ENCODE peak calls at places on chromosomes 3 and 15, in ten cellular contexts. U is stimulated activated CD4-positive, alpha-beta T cell treated with anti-CD3 and anti-CD28 coated beads, Interleukin-1b, Interleukin-23, amount 100 ng/mL, for 24 hours; I is endothelial cell; M is neural crest cell; Q is HTR-8/SVneo; Y is activated T-helper 1 cell treated with Interleukin-2 at 50 U/mL for 16 hours; R is EH; C is NCI-H2171; G is central memory CD4-positive, alpha-beta T cell; F is left ventricle myocardium inferior. K is an unnamed sample.

GRCh38 chr15:69462030-69462492 is 9.4 kb downstream of the RPLP1 start:
- DNase-seq in Y (no peak), R (no peak), I (no peak), G (no peak), U (no peak), Q (no peak), M (no peak), F (peak), C (no peak), K (no peak)

GRCh38 chr15:101578443-101578894 is 73.7 kb downstream of the TM2D3 start:
- DNase-seq in G (no peak), U (no peak), M (peak), I (peak), R (peak), F (peak), C (no peak), Y (no peak), Q (no peak), K (peak)

GRCh38 chr3:123831420-123831819 is 52.7 kb downstream of the MYLK start:
- DNase-seq in Q (no peak), M (no peak), C (no peak), I (no peak), F (no peak), G (no peak), U (no peak), Y (no peak), R (no peak), K (no peak)

GRCh38 chr3:25091938-25092337 is 336.1 kb upstream of the RARB start:
- DNase-seq in C (no peak), I (no peak), R (no peak), Y (no peak), M (no peak), U (no peak), Q (no peak), G (no peak), F (no peak), K (no peak)

GRCh38 chr15:67824900-67825879 is at the start of gene SKOR1:
- DNase-seq in Q (no peak), I (peak), G (no peak), C (no peak), R (peak), M (no peak), F (no peak), U (no peak), Y (no peak), K (peak)

GRCh38 chr15:39792954-39793353 is 10.3 kb upstream of the FSIP1 start:
- DNase-seq in I (no peak), Y (no peak), U (no peak), Q (no peak), M (no peak), R (no peak), C (no peak), G (no peak), F (no peak), K (no peak)

GRCh38 chr3:88046731-88047130 is 12.1 kb downstream of the CGGBP1 start:
- DNase-seq in Q (no peak), R (no peak), U (no peak), G (no peak), Y (no peak), C (no peak), I (no peak), M (no peak), F (no peak), K (no peak)

GRCh38 chr3:49675912-49676311 is 1.8 kb downstream of the APEH start:
- DNase-seq in R (no peak), F (no peak), I (no peak), G (no peak), M (no peak), C (no peak), Q (no peak), Y (no peak), U (no peak), K (no peak)

GRCh38 chr3:44045476-44046275 is 196.0 kb upstream of the TOPAZ1 start:
- DNase-seq in F (no peak), Y (no peak), R (peak), M (no peak), Q (no peak), G (no peak), U (no peak), I (no peak), C (no peak), K (no peak)

GRCh38 chr3:48268936-48269551 is 28.1 kb downstream of the ZNF589 start:
- DNase-seq in M (no peak), Y (no peak), Q (no peak), I (no peak), R (no peak), U (peak), F (no peak), G (peak), C (no peak), K (no peak)